ENCODE peak calls at places on chromosomes 12 and 14, in ten cellular contexts. P is A549; J is CD8-positive, alpha-beta T cell; R is neural progenitor cell; U is cardiac fibroblast; D is astrocyte; I is body of pancreas; T is astrocyte of the cerebellum; X is IMR-90; O is fibroblast of mammary gland. G is an unnamed sample.

GRCh38 chr14:103646189-103646588 is 17.2 kb downstream of the KLC1 start:
- DNase-seq in J (no peak), T (no peak), D (no peak), O (no peak), U (no peak), R (no peak), P (no peak), I (no peak), X (no peak), G (no peak)

GRCh38 chr12:24083787-24084186 is 134.3 kb upstream of the SOX5 start:
- DNase-seq in O (no peak), D (no peak), P (no peak), X (no peak), U (no peak), J (no peak), R (no peak), I (no peak), T (no peak), G (no peak)

GRCh38 chr12:95506707-95507523 is 33.0 kb downstream of the METAP2 start:
- DNase-seq in T (no peak), J (no peak), O (peak), I (no peak), P (no peak), U (no peak), X (peak), R (no peak), D (no peak), G (peak)

GRCh38 chr12:122909442-122910288 is 13.7 kb upstream of the VPS37B start:
- DNase-seq in X (no peak), O (no peak), I (peak), P (no peak), D (no peak), U (peak), T (no peak), R (peak), J (no peak), G (no peak)

GRCh38 chr14:36672095-36672494 is 10.4 kb downstream of the PAX9 start:
- DNase-seq in T (no peak), R (no peak), U (no peak), D (no peak), X (no peak), I (no peak), J (no peak), P (no peak), O (no peak), G (no peak)

GRCh38 chr12:125228519-125229260 is 163.5 kb downstream of the AACS start:
- DNase-seq in J (no peak), D (no peak), R (no peak), U (no peak), T (no peak), O (no peak), X (no peak), I (no peak), P (no peak), G (no peak)

GRCh38 chr12:80422549-80422948 is 21.5 kb upstream of the PTPRQ start:
- DNase-seq in O (no peak), R (no peak), X (peak), D (peak), U (no peak), T (peak), J (no peak), P (no peak), I (no peak), G (peak)

GRCh38 chr14:81164167-81164774 is 56.5 kb downstream of the GTF2A1 start:
- DNase-seq in T (peak), U (peak), D (peak), O (peak), R (peak), X (peak), J (no peak), P (peak), I (peak), G (peak)

GRCh38 chr14:52089208-52089607 is 20.3 kb upstream of the NID2 start:
- DNase-seq in I (no peak), U (peak), O (no peak), T (no peak), P (no peak), X (no peak), J (no peak), R (no peak), D (no peak), G (peak)

GRCh38 chr14:52090936-52091335 is 22.1 kb upstream of the NID2 start:
- DNase-seq in J (no peak), I (no peak), U (no peak), T (no peak), P (no peak), R (no peak), D (no peak), O (no peak), X (no peak), G (no peak)

GRCh38 chr14:52095793-52096192 is 26.9 kb upstream of the NID2 start:
- DNase-seq in P (no peak), O (no peak), R (no peak), T (no peak), J (no peak), I (no peak), X (no peak), U (no peak), D (no peak), G (no peak)

GRCh38 chr14:52091913-52092312 is 23.1 kb upstream of the NID2 start:
- DNase-seq in U (peak), P (no peak), T (no peak), J (no peak), X (no peak), I (no peak), O (no peak), D (no peak), R (no peak), G (peak)

GRCh38 chr14:52094871-52095270 is 26.0 kb upstream of the NID2 start:
- DNase-seq in X (no peak), D (no peak), T (no peak), O (peak), R (no peak), U (no peak), P (no peak), J (no peak), I (no peak), G (no peak)
- TF ChIP-seq CTCF in X (no peak), D (no peak), T (no peak), O (no peak), R (no peak), U (no peak), P (no peak), J (no peak), I (no peak), G (no peak)

DNA sequence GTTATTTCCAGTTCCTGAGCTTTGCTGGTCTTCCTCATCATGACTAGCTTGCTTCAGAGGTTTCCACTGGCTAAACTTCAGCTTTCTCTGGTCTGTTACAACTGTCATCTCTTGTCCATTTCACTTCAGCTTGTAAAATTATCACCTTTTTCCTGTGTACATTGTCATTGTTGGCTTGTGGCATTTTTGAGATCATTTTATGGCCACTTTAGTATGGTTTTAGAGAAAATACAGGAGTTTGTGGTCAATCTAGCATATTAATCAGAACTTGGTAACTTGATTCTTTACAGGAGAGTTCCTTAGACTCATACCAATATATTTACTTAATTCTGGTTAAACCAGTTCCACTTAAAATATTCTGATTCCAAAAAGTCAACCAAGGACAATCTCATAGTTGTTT is 235.9 kb upstream of the KITLG start:
- DNase-seq in T (no peak), U (no peak), X (peak), D (peak), O (no peak), J (no peak), P (no peak), I (no peak), R (no peak), G (no peak)
- H3K4me3 ChIP-seq in T (no peak), U (no peak), X (no peak), D (no peak), O (no peak), J (no peak), P (no peak), I (no peak), R (no peak), G (no peak)

DNA sequence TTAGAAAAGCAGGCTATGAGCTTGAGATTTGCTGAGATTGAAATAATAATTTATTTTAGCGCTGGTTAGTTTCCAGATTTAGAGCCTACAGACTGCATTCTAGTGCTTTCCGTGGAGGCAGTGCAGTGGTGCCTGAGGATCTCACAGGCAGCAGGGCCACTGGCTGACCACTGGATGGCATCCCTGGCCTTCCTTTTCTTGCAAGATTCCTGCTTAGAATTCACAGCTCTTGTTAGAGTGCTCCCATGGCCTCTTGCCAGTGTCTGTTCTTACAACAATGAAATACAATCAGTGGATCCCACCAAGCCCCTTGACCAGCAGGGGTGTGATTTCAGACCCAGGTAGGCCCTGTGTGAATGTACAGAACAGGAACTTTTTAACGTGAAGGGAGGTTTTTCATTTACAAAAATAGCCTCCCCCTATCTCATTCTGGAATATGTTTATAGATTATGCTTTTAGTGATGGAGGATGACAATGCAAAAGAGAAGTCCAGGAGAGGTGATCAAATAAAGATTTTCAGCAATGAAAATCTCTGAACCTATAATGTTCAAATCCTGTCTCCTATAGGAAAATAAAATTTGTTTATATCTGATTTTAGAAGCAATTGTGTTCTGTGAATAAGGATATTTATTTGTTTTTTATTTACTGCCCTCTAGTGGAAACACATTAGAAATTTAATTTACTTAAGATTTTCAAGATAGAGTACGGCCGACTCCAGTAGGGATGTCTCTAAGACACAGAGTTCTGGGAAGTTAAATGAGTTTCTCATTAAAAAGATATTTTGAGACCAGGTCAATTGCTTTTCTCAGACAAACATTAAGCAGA is 362.2 kb upstream of the STXBP6 start:
- DNase-seq in T (no peak), U (peak), D (no peak), J (no peak), R (peak), O (peak), P (no peak), X (no peak), I (no peak), G (peak)
- TF ChIP-seq CTCF in T (no peak), U (no peak), D (peak), J (no peak), R (peak), O (peak), P (peak), X (peak), I (no peak), G (no peak)

GRCh38 chr12:53276511-53276910 is 8.4 kb downstream of the ESPL1 start:
- DNase-seq in I (no peak), X (no peak), T (no peak), D (no peak), R (no peak), O (no peak), U (no peak), P (no peak), J (no peak), G (no peak)
- H3K4me3 ChIP-seq in I (no peak), X (no peak), T (no peak), D (no peak), R (no peak), O (no peak), U (no peak), P (no peak), J (no peak), G (no peak)

DNA sequence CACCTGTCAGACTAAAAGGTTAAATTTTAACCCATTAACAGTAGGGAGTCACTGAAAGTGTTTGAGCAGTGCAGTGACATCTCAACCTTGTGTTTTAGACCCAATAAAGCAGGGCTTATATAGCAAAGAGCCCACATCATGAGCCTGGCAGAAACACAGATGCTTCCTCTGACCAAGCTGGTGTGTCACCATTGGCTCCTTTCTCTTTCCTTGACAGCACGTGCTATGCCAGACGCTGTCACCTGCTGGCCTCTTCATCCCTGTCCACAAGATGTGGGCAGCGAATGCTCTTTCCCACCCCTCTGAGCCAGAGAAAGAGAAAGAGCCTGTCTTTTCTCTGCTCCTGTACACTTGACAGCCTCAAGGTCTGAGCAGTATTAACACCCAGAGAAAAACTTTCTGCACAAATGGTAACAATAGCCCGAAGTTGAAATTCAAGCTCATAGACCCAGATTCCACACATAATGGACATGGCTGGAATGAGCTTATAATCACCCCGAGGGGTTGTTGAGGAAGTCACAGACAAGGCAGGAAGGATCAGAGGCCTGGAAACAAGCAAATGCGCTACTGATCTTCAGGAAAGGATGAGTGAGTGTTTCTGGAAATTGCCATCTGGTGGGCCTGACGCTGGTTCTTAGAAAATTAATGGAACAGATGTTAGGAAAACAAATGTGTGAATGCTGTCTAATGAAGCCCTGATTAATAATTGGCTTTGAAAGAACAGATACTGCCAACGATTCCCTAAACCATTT is 8.9 kb downstream of the TGFB3 start:
- DNase-seq in O (no peak), P (no peak), T (no peak), D (no peak), X (no peak), J (no peak), R (no peak), I (no peak), U (no peak), G (no peak)
- TF ChIP-seq CTCF in O (no peak), P (no peak), T (no peak), D (no peak), X (no peak), J (no peak), R (no peak), I (no peak), U (no peak), G (no peak)

GRCh38 chr12:4828176-4828575 is 81.5 kb upstream of the KCNA1 start:
- DNase-seq in O (no peak), P (no peak), D (no peak), T (no peak), U (no peak), X (no peak), I (no peak), R (no peak), J (no peak), G (no peak)
- H3K4me3 ChIP-seq in O (no peak), P (no peak), D (no peak), T (no peak), U (no peak), X (no peak), I (no peak), R (no peak), J (no peak), G (no peak)

DNA sequence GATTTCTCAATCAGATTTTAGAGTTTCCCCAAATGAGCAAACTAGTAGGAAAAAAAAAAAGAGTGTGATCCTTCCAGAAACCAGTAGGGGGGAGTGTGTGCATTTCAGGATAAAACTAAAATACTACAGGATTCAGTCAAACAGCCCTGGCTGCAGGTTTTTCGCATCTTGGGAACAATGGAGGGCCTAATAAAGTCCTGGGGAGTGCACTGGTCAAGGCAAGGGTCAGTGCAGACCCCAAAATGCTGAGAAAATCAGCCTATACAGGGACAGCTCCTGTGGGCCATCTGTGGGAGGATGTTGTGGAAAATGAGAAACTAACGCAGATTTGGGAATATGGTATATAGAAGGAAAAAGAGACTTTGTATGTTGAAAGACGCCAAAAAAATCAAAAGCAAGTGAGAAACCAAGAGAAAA is 22.2 kb upstream of the ABCD4 start:
- DNase-seq in D (peak), X (peak), T (peak), I (no peak), J (no peak), O (peak), U (peak), R (peak), P (peak), G (peak)
- TF ChIP-seq CTCF in D (peak), X (peak), T (peak), I (peak), J (peak), O (peak), U (peak), R (peak), P (peak), G (peak)

DNA sequence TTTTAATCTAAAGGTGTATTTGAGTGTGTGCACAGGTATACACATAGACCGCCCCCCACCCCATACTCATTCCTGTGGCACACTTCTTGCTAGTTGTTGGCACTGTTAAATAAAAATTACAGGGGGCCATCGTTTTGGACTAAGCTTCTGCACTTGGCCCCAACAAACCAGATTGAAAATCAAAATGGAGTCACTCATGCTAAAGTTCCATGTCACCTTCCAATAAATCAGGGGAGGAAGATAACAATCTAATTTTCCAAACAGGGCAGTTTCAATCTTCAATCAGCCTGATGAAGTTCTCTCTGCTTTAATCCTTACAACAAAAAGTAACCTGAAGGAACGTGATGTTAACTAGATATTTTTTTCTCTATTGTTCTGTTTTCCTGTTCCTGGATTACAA is 78.2 kb downstream of the RGS6 start:
- DNase-seq in O (no peak), U (no peak), X (no peak), R (no peak), P (no peak), I (no peak), D (no peak), J (no peak), T (no peak), G (no peak)
- H3K4me3 ChIP-seq in O (no peak), U (no peak), X (no peak), R (no peak), P (no peak), I (no peak), D (no peak), J (no peak), T (no peak), G (no peak)

GRCh38 chr12:48695859-48696258 is 13.8 kb upstream of the KANSL2 start:
- DNase-seq in T (no peak), U (no peak), X (no peak), D (no peak), R (no peak), O (no peak), J (no peak), P (no peak), I (no peak), G (no peak)

GRCh38 chr12:48694038-48694437 is 12.0 kb upstream of the KANSL2 start:
- DNase-seq in J (no peak), T (no peak), O (no peak), U (no peak), I (no peak), D (no peak), P (no peak), R (no peak), X (no peak), G (no peak)

GRCh38 chr12:48691826-48692473 is 9.9 kb upstream of the KANSL2 start:
- DNase-seq in X (no peak), P (no peak), U (no peak), I (no peak), R (no peak), O (no peak), J (no peak), D (no peak), T (no peak), G (no peak)

GRCh38 chr12:48690990-48691389 is 9.0 kb upstream of the KANSL2 start:
- DNase-seq in D (peak), I (no peak), X (no peak), P (no peak), U (no peak), J (no peak), R (no peak), T (no peak), O (no peak), G (no peak)

GRCh38 chr12:48693572-48693971 is 11.5 kb upstream of the KANSL2 start:
- DNase-seq in P (no peak), J (no peak), R (no peak), X (no peak), I (no peak), O (no peak), U (no peak), D (no peak), T (no peak), G (no peak)
- TF ChIP-seq CTCF in P (no peak), J (no peak), R (no peak), X (no peak), I (no peak), O (no peak), U (no peak), D (no peak), T (no peak), G (no peak)